ENCODE peak calls at places on chromosomes 1 and 21, in six cellular contexts. W is CD8-positive, alpha-beta T cell; O is hepatocyte; H is suprapubic skin; E is colonic mucosa; U is Karpas-422. Q is an unnamed sample. For H3K9me3, the result is how much of the 10 kb centered on the place peaks cover.

GRCh38 chr21:32134441-32135159 is 144.2 kb downstream of the MIS18A start:
- DNase-seq in W (no peak), O (no peak), H (no peak), E (no peak), U (no peak), Q (peak)

GRCh38 chr1:207753611-207754010 is 1.8 kb downstream of the CD46 start:
- DNase-seq in W (no peak), O (no peak), H (no peak), E (no peak), U (no peak), Q (no peak)

GRCh38 chr1:198669771-198670170 is 30.9 kb downstream of the PTPRC start:
- DNase-seq in W (no peak), O (no peak), H (no peak), E (no peak), U (peak), Q (no peak)

GRCh38 chr1:196455697-196456096 is 152.5 kb downstream of the KCNT2 start:
- DNase-seq in W (no peak), O (no peak), H (no peak), E (no peak), U (no peak), Q (no peak)

GRCh38 chr1:150150511-150151021 is 850 bp downstream of the PLEKHO1 start:
- DNase-seq in W (no peak), O (peak), H (peak), E (no peak), U (no peak), Q (peak)

GRCh38 chr1:198491596-198491995 is 48.9 kb downstream of the ATP6V1G3 start:
- DNase-seq in W (no peak), O (no peak), H (no peak), E (no peak), U (no peak), Q (no peak)

GRCh38 chr1:168112673-168113305 is 23.9 kb downstream of the GPR161 start:
- DNase-seq in W (no peak), O (peak), H (no peak), E (no peak), U (no peak), Q (no peak)

GRCh38 chr1:112911506-112911905 is 44.5 kb downstream of the SLC16A1 start:
- DNase-seq in W (no peak), O (no peak), H (no peak), E (no peak), U (no peak), Q (peak)

GRCh38 chr1:168833801-168834224 is 104.8 kb upstream of the DPT start:
- DNase-seq in W (no peak), O (no peak), H (no peak), E (no peak), U (no peak), Q (no peak)

GRCh38 chr1:91098299-91098901 is 76.6 kb upstream of the ZNF644 start:
- DNase-seq in W (no peak), O (no peak), H (no peak), E (no peak), U (no peak), Q (no peak)

GRCh38 chr1:175536369-175536768 is 207.0 kb downstream of the TNR start:
- DNase-seq in W (no peak), O (peak), H (no peak), E (no peak), U (no peak), Q (no peak)

GRCh38 chr1:167090289-167090942 is at the start of gene GPA33:
- DNase-seq in W (peak), O (peak), H (no peak), E (peak), U (no peak), Q (peak)

GRCh38 chr1:236377832-236378535 is 16.1 kb upstream of the EDARADD start:
- DNase-seq in W (no peak), O (no peak), H (no peak), E (no peak), U (no peak), Q (no peak)

GRCh38 chr1:183753464-183753891 is 51.4 kb upstream of the RGL1 start:
- DNase-seq in W (no peak), O (peak), H (no peak), E (no peak), U (no peak), Q (no peak)

GRCh38 chr1:184806296-184806721 is 51.7 kb upstream of the EDEM3 start:
- DNase-seq in W (no peak), O (no peak), H (no peak), E (no peak), U (peak), Q (no peak)

GRCh38 chr1:160206421-160207117 is 1.4 kb downstream of the PEA15 start:
- DNase-seq in W (no peak), O (peak), H (peak), E (no peak), U (peak), Q (peak)

GRCh38 chr1:196779093-196779492 is 4.5 kb downstream of the CFHR3 start:
- DNase-seq in W (no peak), O (no peak), H (no peak), E (no peak), U (no peak), Q (no peak)

GRCh38 chr1:89905391-89906058 is 84.7 kb downstream of the LRRC8D start:
- DNase-seq in W (no peak), O (no peak), H (no peak), E (no peak), U (no peak), Q (no peak)

GRCh38 chr1:204262506-204263239 is 48.9 kb upstream of the GOLT1A start:
- DNase-seq in W (no peak), O (no peak), H (no peak), E (no peak), U (no peak), Q (no peak)

GRCh38 chr1:48329905-48330304 is 107.4 kb downstream of the SLC5A9 start:
- DNase-seq in W (no peak), O (no peak), H (no peak), E (no peak), U (no peak), Q (no peak)

GRCh38 chr1:48332115-48332514 is 109.6 kb downstream of the SLC5A9 start:
- DNase-seq in W (no peak), O (no peak), H (no peak), E (no peak), U (no peak), Q (no peak)

GRCh38 chr1:48333316-48333715 is 110.8 kb downstream of the SLC5A9 start:
- DNase-seq in W (no peak), O (no peak), H (no peak), E (no peak), U (no peak), Q (no peak)

DNA sequence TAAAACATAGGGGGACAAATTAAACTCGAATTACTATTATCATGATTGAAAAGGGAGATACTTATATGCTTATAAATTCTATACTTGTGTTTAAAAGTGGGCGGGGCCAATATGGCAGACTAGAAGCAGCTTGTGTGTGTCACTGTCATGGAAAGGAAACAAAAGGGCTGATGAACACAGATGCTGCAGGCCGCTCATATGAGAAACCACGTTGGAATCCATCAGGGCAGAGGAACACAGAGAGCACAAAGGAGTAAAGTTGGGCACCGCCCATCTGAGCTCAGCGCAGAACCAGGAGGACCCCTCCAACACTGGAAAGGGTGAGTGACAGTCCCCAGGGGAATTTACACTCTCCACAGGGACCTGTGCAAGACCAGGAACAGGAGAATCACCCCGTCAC is 107.0 kb downstream of the SLC5A9 start:
- DNase-seq in W (no peak), O (no peak), H (no peak), E (no peak), U (no peak), Q (no peak)
- H3K9me3 ChIP-seq in W (under half), O (under half), H (under half), E (under half), U (under half), Q (under half)

DNA sequence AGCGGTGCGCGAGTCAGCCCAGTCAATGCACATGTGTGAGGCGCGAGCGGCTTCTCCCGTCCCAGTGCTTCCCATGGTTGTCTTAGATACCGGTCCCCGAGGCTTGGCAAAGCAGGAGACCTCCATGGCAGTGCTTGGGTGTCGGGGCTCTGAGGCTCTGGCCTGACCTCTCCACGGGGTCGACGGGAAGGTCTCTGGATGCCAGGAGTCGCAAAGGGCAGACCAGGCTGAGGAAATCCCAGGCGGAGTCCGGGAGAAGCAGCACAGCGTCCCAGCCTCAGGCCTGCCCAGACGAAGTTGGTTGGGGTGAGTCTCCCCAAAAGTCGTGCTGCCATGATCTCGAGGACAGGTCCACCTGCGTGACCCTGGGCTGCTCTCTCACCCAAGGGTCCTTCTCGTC is 3881.6 kb downstream of the SRGAP2C start:
- DNase-seq in W (no peak), O (no peak), H (peak), E (no peak), U (no peak), Q (no peak)
- H3K9me3 ChIP-seq in W (under half), O (under half), H (under half), E (under half), U (under half), Q (under half)

DNA sequence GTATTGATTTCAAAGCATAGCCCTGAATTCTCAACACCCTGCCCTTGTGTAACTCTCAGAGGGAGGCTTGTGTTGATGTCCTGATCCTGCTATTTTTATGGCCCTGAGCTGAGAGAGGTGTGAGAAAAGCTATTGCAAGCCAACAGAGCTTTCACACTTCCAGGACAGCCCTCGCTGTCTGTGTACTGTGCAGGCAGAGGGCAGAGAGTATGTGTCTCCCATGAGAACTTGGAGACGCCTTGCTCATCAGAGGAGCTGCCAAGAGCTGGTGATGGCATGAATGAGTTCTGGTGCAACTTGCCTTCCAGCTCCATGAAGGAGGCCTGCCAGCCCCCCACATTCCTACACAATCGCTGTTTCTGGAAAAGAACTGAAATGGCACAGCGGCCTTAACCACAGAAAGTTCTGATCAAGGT is 144.1 kb upstream of the AJAP1 start:
- DNase-seq in W (no peak), O (no peak), H (no peak), E (no peak), U (no peak), Q (no peak)
- H3K9me3 ChIP-seq in W (under half), O (under half), H (under half), E (under half), U (under half), Q (under half)

GRCh38 chr1:227723474-227723873 is 11.6 kb downstream of the JMJD4 start:
- DNase-seq in W (no peak), O (no peak), H (no peak), E (no peak), U (no peak), Q (no peak)
- H3K9me3 ChIP-seq in W (under half), O (under half), H (under half), E (under half), U (under half), Q (under half)

DNA sequence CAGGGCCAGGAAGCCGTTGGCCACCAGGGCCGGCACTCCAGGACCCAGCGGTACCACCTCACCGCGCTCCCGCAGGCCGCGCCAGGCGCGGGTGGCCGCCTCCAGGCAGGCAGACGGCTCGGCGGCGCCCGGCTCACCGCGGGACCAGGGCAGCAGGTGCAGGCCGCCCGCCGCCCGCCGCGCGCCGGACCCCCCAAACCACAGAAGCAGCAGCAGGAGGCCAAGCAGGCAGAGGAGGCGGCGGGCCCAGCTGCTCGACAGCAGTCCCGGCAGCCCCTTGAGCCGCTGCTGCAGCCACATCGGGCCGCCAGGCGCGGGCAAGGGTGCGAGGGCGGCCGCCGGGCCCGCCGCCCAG is 312 bp downstream of the KIAA2013 start:
- DNase-seq in W (no peak), O (no peak), H (no peak), E (no peak), U (no peak), Q (no peak)
- H3K9me3 ChIP-seq in W (under half), O (under half), H (under half), E (under half), U (under half), Q (under half)

DNA sequence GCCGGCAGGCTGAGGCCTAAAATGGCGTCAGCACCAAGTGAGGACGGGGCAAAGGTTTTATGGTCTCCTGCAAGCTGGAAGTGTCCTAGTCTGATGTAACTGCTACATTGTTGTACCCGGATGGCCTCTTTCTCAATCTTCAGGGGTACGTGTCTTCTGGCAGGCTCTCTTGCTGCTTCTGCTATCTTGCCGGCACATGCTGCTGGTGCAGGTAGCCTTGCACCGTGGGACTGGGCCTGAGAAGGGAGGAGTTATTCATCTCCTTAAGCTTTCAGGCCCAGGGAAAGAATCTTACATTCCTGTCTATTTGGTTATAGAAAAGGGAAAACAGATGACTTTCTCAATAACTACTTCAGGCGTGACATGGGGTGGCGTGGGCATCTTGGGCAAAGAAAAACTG is 72.2 kb downstream of the ZNF678 start:
- DNase-seq in W (no peak), O (no peak), H (no peak), E (no peak), U (no peak), Q (no peak)
- H3K9me3 ChIP-seq in W (under half), O (under half), H (half or more), E (under half), U (under half), Q (half or more)

GRCh38 chr21:28439852-28440251 is 552.8 kb downstream of the LTN1 start:
- DNase-seq in W (no peak), O (no peak), H (no peak), E (no peak), U (no peak), Q (no peak)
- H3K9me3 ChIP-seq in W (under half), O (under half), H (under half), E (under half), U (under half), Q (under half)

DNA sequence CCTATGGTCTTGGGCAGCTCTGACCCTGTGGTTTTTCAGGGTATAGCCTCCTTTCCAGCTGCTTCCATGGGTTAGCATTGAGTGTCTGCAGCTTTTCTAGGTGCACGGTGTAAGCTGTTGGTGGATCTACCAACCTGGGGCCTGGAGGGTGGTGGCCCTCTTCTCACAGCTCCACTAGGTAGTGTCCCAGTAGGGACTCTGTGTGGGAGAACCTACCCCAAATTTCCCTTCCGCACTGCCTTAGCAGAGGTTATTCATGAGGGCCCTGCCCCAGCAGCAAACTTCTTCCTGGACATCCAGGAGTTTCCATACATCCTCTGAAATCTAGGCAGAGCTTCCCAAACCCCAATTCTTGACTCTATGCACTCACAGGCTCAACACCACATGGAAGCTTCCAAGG is 111.0 kb upstream of the C1orf87 start:
- DNase-seq in W (no peak), O (no peak), H (no peak), E (no peak), U (no peak), Q (no peak)
- H3K9me3 ChIP-seq in W (under half), O (under half), H (under half), E (under half), U (under half), Q (under half)

GRCh38 chr21:15401331-15401730 is 328.5 kb upstream of the USP25 start:
- DNase-seq in W (no peak), O (no peak), H (no peak), E (no peak), U (no peak), Q (no peak)
- H3K9me3 ChIP-seq in W (under half), O (under half), H (under half), E (under half), U (under half), Q (under half)